ENCODE peak calls at places on chromosomes 7 and 10, in six cellular contexts. P is A549, L is HCT116, M is GM12878, O is H1, Y is HepG2. J is an unnamed sample.
A peak's percentile ranks its signal among the peaks of the same experiment; 100 is the strongest.

GRCh38 chr10:112356686-112357085 is 17.2 kb upstream of the ACSL5 start:
- DNase-seq in L (no peak), O (no peak), M (no peak), Y (no peak), P (no peak), J (no peak)

GRCh38 chr10:33335800-33336605 is 1.5 kb upstream of the NRP1 start:
- DNase-seq in L (no peak), M (no peak), Y (no peak), O (peak; percentile 71), P (peak; percentile 78), J (peak; percentile 44)

GRCh38 chr7:8442814-8443304 is 9.4 kb downstream of the NXPH1 start:
- DNase-seq in M (no peak), O (peak; percentile 97), L (no peak), P (no peak), Y (no peak), J (no peak)

GRCh38 chr7:128103498-128104108 is 72.4 kb upstream of the LRRC4 start:
- DNase-seq in O (no peak), M (no peak), L (no peak), P (no peak), Y (peak; percentile 85), J (no peak)

GRCh38 chr10:29646238-29646902 is 11.6 kb upstream of the SVIL start:
- DNase-seq in L (no peak), M (no peak), O (no peak), Y (no peak), P (no peak), J (peak; percentile 36)

GRCh38 chr10:11931038-11931437 is 107.9 kb downstream of the PROSER2 start:
- DNase-seq in L (no peak), O (no peak), P (no peak), M (no peak), Y (no peak), J (no peak)

GRCh38 chr7:66627151-66627681 is 1.5 kb upstream of the KCTD7 start:
- DNase-seq in P (no peak), Y (no peak), O (no peak), L (no peak), M (no peak), J (peak; percentile 89)

GRCh38 chr7:130150587-130150986 is 54.6 kb downstream of the TMEM209 start:
- DNase-seq in L (no peak), M (no peak), Y (no peak), O (peak; percentile 54), P (no peak), J (no peak)

GRCh38 chr10:95260397-95260881 is 30.4 kb downstream of the PDLIM1 start:
- DNase-seq in P (peak; percentile 62), O (peak; percentile 28), L (no peak), Y (peak; percentile 84), M (no peak), J (peak; percentile 94)

GRCh38 chr10:15236340-15236739 is 67.8 kb upstream of the NMT2 start:
- DNase-seq in M (no peak), L (no peak), Y (no peak), O (no peak), P (no peak), J (no peak)

DNA sequence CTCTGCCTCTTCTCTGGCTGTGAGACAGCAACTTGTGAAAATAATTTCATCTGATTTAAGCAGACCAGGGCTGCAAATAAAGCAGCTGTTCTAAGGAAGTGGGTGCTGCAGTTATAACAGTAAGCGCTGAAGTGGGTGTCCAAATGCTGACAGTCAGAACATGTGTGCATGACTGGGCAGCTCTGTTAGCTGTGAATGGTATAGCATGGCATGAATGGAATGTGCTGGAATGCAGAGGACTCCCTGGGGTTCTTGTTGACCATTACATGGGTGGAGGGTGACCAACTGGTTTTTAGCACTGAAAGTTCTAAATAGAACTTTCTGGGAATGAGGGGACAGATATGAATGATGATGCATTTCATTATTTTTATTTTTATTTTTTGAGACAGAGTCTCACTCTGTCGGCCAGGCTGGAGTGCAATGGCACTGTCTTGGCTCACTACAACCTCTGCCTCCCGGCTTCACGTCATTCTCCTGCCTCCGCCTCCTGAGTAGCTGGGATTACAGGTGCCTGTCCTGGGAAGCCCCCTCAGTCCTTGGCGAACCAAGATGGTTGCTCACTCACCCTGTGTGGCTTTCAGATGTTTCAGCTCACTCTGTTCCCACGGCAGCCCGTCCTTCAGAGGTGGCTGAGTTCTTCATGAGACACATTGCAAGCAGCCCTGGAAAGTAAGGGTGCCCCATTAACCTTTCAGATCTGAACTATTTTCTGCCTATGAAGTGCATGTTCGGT is 319.8 kb upstream of the PHYHIPL start:
- DNase-seq in Y (peak; percentile 84), L (peak; percentile 24), O (no peak), P (peak; percentile 87), M (no peak), J (peak; percentile 96)
- TF ChIP-seq CEBPB in Y (no peak), L (no peak), O (no peak), P (no peak), M (no peak), J (peak; percentile 5)

GRCh38 chr10:78336402-78336791 is 302.7 kb downstream of the RPS24 start:
- DNase-seq in O (peak; percentile 30), Y (no peak), P (no peak), L (no peak), M (no peak), J (peak; percentile 97)
- TF ChIP-seq CEBPB in O (no peak), Y (no peak), P (no peak), L (no peak), M (no peak), J (no peak)

DNA sequence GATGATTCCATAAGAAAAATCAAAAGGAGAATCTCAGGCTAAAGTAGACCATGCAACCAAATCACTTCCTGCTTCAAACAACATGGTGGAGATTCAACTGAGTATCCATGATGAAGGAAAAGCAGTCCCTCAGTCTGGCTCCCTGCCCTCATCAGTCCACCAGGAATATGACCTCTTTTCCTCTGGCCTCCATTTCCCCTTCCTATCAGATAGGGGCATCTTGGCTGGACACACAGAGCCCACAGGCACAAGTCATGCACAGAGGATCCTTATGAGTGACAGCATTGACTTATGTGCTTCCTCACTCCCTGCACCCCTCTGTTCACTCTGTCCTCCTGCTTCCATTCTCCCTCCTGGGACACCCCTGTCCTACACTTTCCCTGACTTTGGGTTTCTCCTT is 16.8 kb downstream of the PIP start:
- DNase-seq in P (no peak), Y (no peak), O (no peak), L (no peak), M (no peak), J (no peak)
- TF ChIP-seq CEBPB in P (no peak), Y (no peak), O (no peak), L (no peak), M (no peak), J (no peak)

GRCh38 chr10:119237722-119238436 is 30.5 kb downstream of the GRK5 start:
- DNase-seq in M (no peak), Y (no peak), O (no peak), L (no peak), P (no peak), J (peak; percentile 52)

GRCh38 chr10:119233821-119234220 is 26.4 kb downstream of the GRK5 start:
- DNase-seq in P (no peak), M (no peak), L (no peak), Y (no peak), O (no peak), J (peak; percentile 82)

GRCh38 chr10:119238577-119238976 is 31.2 kb downstream of the GRK5 start:
- DNase-seq in P (no peak), Y (no peak), M (no peak), O (no peak), L (no peak), J (no peak)

GRCh38 chr10:119233123-119233820 is 25.9 kb downstream of the GRK5 start:
- DNase-seq in M (no peak), O (no peak), Y (no peak), P (no peak), L (no peak), J (peak; percentile 43)

GRCh38 chr10:119235381-119235780 is 28.0 kb downstream of the GRK5 start:
- DNase-seq in O (no peak), Y (no peak), P (no peak), M (no peak), L (no peak), J (peak; percentile 44)
- TF ChIP-seq CEBPB in O (no peak), Y (no peak), P (no peak), M (no peak), L (no peak), J (no peak)

GRCh38 chr7:43572516-43573049 is 10.3 kb upstream of the STK17A start:
- DNase-seq in Y (no peak), M (no peak), L (peak; percentile 38), O (no peak), P (peak; percentile 49), J (peak; percentile 100)
- TF ChIP-seq CEBPB in Y (no peak), M (no peak), L (no peak), O (no peak), P (no peak), J (peak; percentile 85)

GRCh38 chr10:84135836-84136235 is 3.5 kb upstream of the GHITM start:
- DNase-seq in L (no peak), O (no peak), Y (peak; percentile 80), P (no peak), M (no peak), J (no peak)

GRCh38 chr10:84139126-84140035 is at the start of gene GHITM:
- DNase-seq in O (peak; percentile 100), L (peak; percentile 97), M (peak; percentile 92), P (peak; percentile 76), Y (peak; percentile 96), J (peak; percentile 98)

GRCh38 chr10:84140036-84140379 is 699 bp downstream of the GHITM start:
- DNase-seq in M (no peak), L (no peak), O (no peak), P (no peak), Y (peak; percentile 51), J (peak; percentile 31)

GRCh38 chr10:84138478-84139125 is 707 bp upstream of the GHITM start:
- DNase-seq in Y (no peak), P (peak; percentile 39), O (no peak), L (no peak), M (no peak), J (peak; percentile 22)
- TF ChIP-seq CEBPB in Y (no peak), P (no peak), O (no peak), L (no peak), M (no peak), J (no peak)

GRCh38 chr10:680745-681144 is 8.7 kb downstream of the DIP2C start:
- DNase-seq in P (no peak), L (no peak), Y (no peak), M (no peak), O (no peak), J (no peak)
- TF ChIP-seq CEBPB in P (no peak), L (no peak), Y (no peak), M (no peak), O (no peak), J (no peak)

J was measured in IMR-90.